ENCODE peak calls at places on chromosomes 7 and 10, in six cellular contexts. C is ACHN; M is CD8-positive, alpha-beta T cell; I is left cardiac atrium; Z is hepatocyte; Y is activated CD8-positive, alpha-beta memory T cell treated with anti-CD3 and anti-CD28 coated beads, Interleukin-2, amount 50 U/mL, for 48 hours. D is an unnamed sample.

GRCh38 chr7:36128448-36129047 is 24.5 kb upstream of the EEPD1 start:
- DNase-seq in C (peak; percentile 97), M (no peak), I (peak; percentile 88), Z (peak; percentile 67), Y (no peak), D (peak; percentile 16)

GRCh38 chr10:8060010-8060703 is 5.7 kb downstream of the GATA3 start:
- DNase-seq in C (no peak), M (peak; percentile 73), I (no peak), Z (peak; percentile 19), Y (peak; percentile 83), D (no peak)

GRCh38 chr7:69349291-69349690 is 249.0 kb upstream of the AUTS2 start:
- DNase-seq in C (no peak), M (no peak), I (no peak), Z (no peak), Y (no peak), D (no peak)

GRCh38 chr7:92260248-92260781 is 14.5 kb downstream of the ANKIB1 start:
- DNase-seq in C (no peak), M (no peak), I (no peak), Z (no peak), Y (no peak), D (no peak)

GRCh38 chr10:133231244-133231945 is 1.4 kb downstream of the UTF1 start:
- DNase-seq in C (no peak), M (no peak), I (no peak), Z (no peak), Y (no peak), D (no peak)

GRCh38 chr7:24158976-24159375 is 125.0 kb upstream of the NPY start:
- DNase-seq in C (no peak), M (no peak), I (no peak), Z (no peak), Y (no peak), D (no peak)

GRCh38 chr7:159019111-159019510 is 125.6 kb downstream of the VIPR2 start:
- DNase-seq in C (no peak), M (no peak), I (no peak), Z (no peak), Y (no peak), D (no peak)

GRCh38 chr10:75035975-75036708 is 75.3 kb upstream of the SAMD8 start:
- DNase-seq in C (no peak), M (peak; percentile 29), I (no peak), Z (no peak), Y (peak; percentile 55), D (no peak)

GRCh38 chr7:67823345-67823744 is 826.7 kb downstream of the TYW1 start:
- DNase-seq in C (no peak), M (no peak), I (no peak), Z (peak; percentile 53), Y (no peak), D (no peak)

GRCh38 chr7:30652132-30652531 is 30.1 kb downstream of the CRHR2 start:
- DNase-seq in C (no peak), M (peak; percentile 38), I (no peak), Z (no peak), Y (peak; percentile 40), D (no peak)

GRCh38 chr7:38323156-38323555 is 49.7 kb upstream of the TARP start:
- DNase-seq in C (no peak), M (no peak), I (no peak), Z (no peak), Y (no peak), D (no peak)

GRCh38 chr7:55075464-55075971 is 56.7 kb downstream of the EGFR start:
- DNase-seq in C (no peak), M (no peak), I (no peak), Z (no peak), Y (no peak), D (no peak)

GRCh38 chr7:32532716-32533115 is 37.4 kb downstream of the AVL9 start:
- DNase-seq in C (peak; percentile 28), M (no peak), I (no peak), Z (no peak), Y (no peak), D (no peak)

GRCh38 chr10:119595134-119595714 is 1.5 kb downstream of the TIAL1 start:
- DNase-seq in C (peak; percentile 65), M (no peak), I (no peak), Z (peak; percentile 54), Y (no peak), D (no peak)

GRCh38 chr7:83648464-83649241 is at the start of gene SEMA3E:
- DNase-seq in C (peak; percentile 82), M (no peak), I (peak; percentile 19), Z (peak; percentile 61), Y (no peak), D (peak; percentile 24)

GRCh38 chr7:47361746-47362215 is 220.1 kb downstream of the TNS3 start:
- DNase-seq in C (peak; percentile 73), M (no peak), I (peak; percentile 54), Z (no peak), Y (peak; percentile 70), D (no peak)

GRCh38 chr7:80552304-80552703 is 40.4 kb upstream of the GNAT3 start:
- DNase-seq in C (no peak), M (no peak), I (no peak), Z (no peak), Y (no peak), D (no peak)

GRCh38 chr10:95196053-95196452 is 2.0 kb downstream of the ACSM6 start:
- DNase-seq in C (no peak), M (no peak), I (no peak), Z (no peak), Y (no peak), D (no peak)

GRCh38 chr7:33325754-33326484 is 196.6 kb downstream of the BBS9 start:
- DNase-seq in C (no peak), M (no peak), I (no peak), Z (no peak), Y (no peak), D (no peak)

GRCh38 chr10:31099664-31100063 is 68.0 kb upstream of the ZNF438 start:
- DNase-seq in C (peak; percentile 81), M (no peak), I (no peak), Z (peak; percentile 81), Y (no peak), D (no peak)

GRCh38 chr7:155358948-155359712 is 61.5 kb downstream of the INSIG1 start:
- DNase-seq in C (no peak), M (no peak), I (no peak), Z (no peak), Y (no peak), D (no peak)

GRCh38 chr7:131188367-131189339 is 139.0 kb upstream of the MKLN1 start:
- DNase-seq in C (peak; percentile 90), M (peak; percentile 62), I (peak; percentile 25), Z (peak; percentile 44), Y (peak; percentile 78), D (no peak)

GRCh38 chr10:18822156-18822555 is 162.9 kb downstream of the ARL5B start:
- DNase-seq in C (peak; percentile 33), M (no peak), I (no peak), Z (peak; percentile 58), Y (no peak), D (peak; percentile 60)

GRCh38 chr10:78906734-78907385 is 161.9 kb upstream of the ZMIZ1 start:
- DNase-seq in C (no peak), M (peak; percentile 19), I (no peak), Z (no peak), Y (no peak), D (no peak)

GRCh38 chr10:110010076-110011069 is 2.6 kb downstream of the ADD3 start:
- DNase-seq in C (no peak), M (peak; percentile 67), I (no peak), Z (no peak), Y (no peak), D (no peak)

GRCh38 chr10:20091698-20092097 is 275.5 kb downstream of the PLXDC2 start:
- DNase-seq in C (no peak), M (no peak), I (no peak), Z (no peak), Y (no peak), D (no peak)

GRCh38 chr7:87702326-87702725 is 74.1 kb downstream of the RUNDC3B start:
- DNase-seq in C (no peak), M (no peak), I (no peak), Z (no peak), Y (no peak), D (no peak)

D was measured in nephron progenitor cell.